ENCODE peak calls at places on chromosomes 7 and 10, in seven cellular contexts. One of them, this sample, is unnamed.

GRCh38 chr10:44517635-44518034 is 132.7 kb upstream of the CXCL12 start:
- DNase-seq in RWPE1: no peak
- DNase-seq in naive thymus-derived CD4-positive, alpha-beta T cell: no peak
- DNase-seq in mammary epithelial cell: no peak
- DNase-seq in NCI-H1092 treated with DMSO at 0.1 percent for 48 hours: no peak
- DNase-seq in IMR-90: no peak
- DNase-seq in heart left ventricle: no peak
- DNase-seq in this sample: no peak

GRCh38 chr7:94400643-94401042 is 5.9 kb downstream of the COL1A2 start:
- DNase-seq in RWPE1: no peak
- DNase-seq in naive thymus-derived CD4-positive, alpha-beta T cell: no peak
- DNase-seq in mammary epithelial cell: no peak
- DNase-seq in NCI-H1092 treated with DMSO at 0.1 percent for 48 hours: no peak
- DNase-seq in IMR-90: no peak
- DNase-seq in heart left ventricle: no peak
- DNase-seq in this sample: no peak

GRCh38 chr10:93068411-93069244 is 5.1 kb upstream of the CYP26A1 start:
- DNase-seq in RWPE1: no peak
- DNase-seq in naive thymus-derived CD4-positive, alpha-beta T cell: no peak
- DNase-seq in mammary epithelial cell: peak
- DNase-seq in NCI-H1092 treated with DMSO at 0.1 percent for 48 hours: peak
- DNase-seq in IMR-90: peak
- DNase-seq in heart left ventricle: no peak
- DNase-seq in this sample: no peak

GRCh38 chr7:95865716-95866371 is 93.5 kb downstream of the DYNC1I1 start:
- DNase-seq in RWPE1: no peak
- DNase-seq in naive thymus-derived CD4-positive, alpha-beta T cell: no peak
- DNase-seq in mammary epithelial cell: no peak
- DNase-seq in NCI-H1092 treated with DMSO at 0.1 percent for 48 hours: peak
- DNase-seq in IMR-90: peak
- DNase-seq in heart left ventricle: no peak
- DNase-seq in this sample: no peak

GRCh38 chr7:144384555-144385245 is 18.8 kb downstream of the NOBOX start:
- DNase-seq in RWPE1: peak
- DNase-seq in naive thymus-derived CD4-positive, alpha-beta T cell: no peak
- DNase-seq in mammary epithelial cell: peak
- DNase-seq in NCI-H1092 treated with DMSO at 0.1 percent for 48 hours: no peak
- DNase-seq in IMR-90: no peak
- DNase-seq in heart left ventricle: no peak
- DNase-seq in this sample: no peak

GRCh38 chr7:47804767-47805545 is 143.3 kb downstream of the PKD1L1 start:
- DNase-seq in RWPE1: peak
- DNase-seq in naive thymus-derived CD4-positive, alpha-beta T cell: no peak
- DNase-seq in mammary epithelial cell: no peak
- DNase-seq in NCI-H1092 treated with DMSO at 0.1 percent for 48 hours: peak
- DNase-seq in IMR-90: peak
- DNase-seq in heart left ventricle: no peak
- DNase-seq in this sample: no peak

GRCh38 chr7:158746957-158747356 is 42.4 kb upstream of the NCAPG2 start:
- DNase-seq in RWPE1: no peak
- DNase-seq in naive thymus-derived CD4-positive, alpha-beta T cell: no peak
- DNase-seq in mammary epithelial cell: no peak
- DNase-seq in NCI-H1092 treated with DMSO at 0.1 percent for 48 hours: no peak
- DNase-seq in IMR-90: no peak
- DNase-seq in heart left ventricle: no peak
- DNase-seq in this sample: no peak

GRCh38 chr10:1107679-1108078 is 51.5 kb downstream of the WDR37 start:
- DNase-seq in RWPE1: no peak
- DNase-seq in naive thymus-derived CD4-positive, alpha-beta T cell: no peak
- DNase-seq in mammary epithelial cell: no peak
- DNase-seq in NCI-H1092 treated with DMSO at 0.1 percent for 48 hours: no peak
- DNase-seq in IMR-90: no peak
- DNase-seq in heart left ventricle: no peak
- DNase-seq in this sample: no peak

GRCh38 chr10:48516878-48517277 is 88.0 kb downstream of the ARHGAP22 start:
- DNase-seq in RWPE1: no peak
- DNase-seq in naive thymus-derived CD4-positive, alpha-beta T cell: no peak
- DNase-seq in mammary epithelial cell: no peak
- DNase-seq in NCI-H1092 treated with DMSO at 0.1 percent for 48 hours: no peak
- DNase-seq in IMR-90: no peak
- DNase-seq in heart left ventricle: no peak
- DNase-seq in this sample: no peak

GRCh38 chr10:947051-947450 is 15.5 kb upstream of the LARP4B start:
- DNase-seq in RWPE1: no peak
- DNase-seq in naive thymus-derived CD4-positive, alpha-beta T cell: no peak
- DNase-seq in mammary epithelial cell: no peak
- DNase-seq in NCI-H1092 treated with DMSO at 0.1 percent for 48 hours: no peak
- DNase-seq in IMR-90: no peak
- DNase-seq in heart left ventricle: no peak
- DNase-seq in this sample: no peak

This sample was measured in activated CD8-positive, alpha-beta memory T cell treated with anti-CD3 and anti-CD28 coated beads, Interleukin-2, amount 50 U/mL, for 48 hours.